ENCODE peak calls at places on chromosome 22, in four cellular contexts. K, E, V and M are unnamed samples.

GRCh38 chr22:22478450-22478849 is 30.1 kb downstream of the ZNF280B start:
- DNase-seq in V (no peak), K (no peak), E (no peak), M (no peak)

GRCh38 chr22:36873614-36874308 is 13.0 kb downstream of the NCF4 start:
- DNase-seq in K (peak; percentile 62), V (peak; percentile 62), E (peak; percentile 69), M (peak; percentile 67)

GRCh38 chr22:46136539-46137217 is 13.6 kb upstream of the PPARA start:
- DNase-seq in K (peak; percentile 29), V (no peak), E (no peak), M (no peak)

GRCh38 chr22:46058591-46059519 is 81.9 kb upstream of the WNT7B start:
- DNase-seq in E (no peak), V (no peak), K (peak; percentile 59), M (no peak)

GRCh38 chr22:37880668-37881440 is 25.2 kb upstream of the MICALL1 start:
- DNase-seq in E (no peak), V (no peak), K (no peak), M (no peak)

GRCh38 chr22:32760815-32761214 is 40.7 kb upstream of the TIMP3 start:
- DNase-seq in V (no peak), E (no peak), K (no peak), M (no peak)

GRCh38 chr22:48171294-48171693 is 1408.8 kb downstream of the TBC1D22A start:
- DNase-seq in K (no peak), E (no peak), V (no peak), M (no peak)

GRCh38 chr22:16845881-16846280 is 20.7 kb upstream of the XKR3 start:
- DNase-seq in K (no peak), V (no peak), E (no peak), M (no peak)

GRCh38 chr22:29831958-29832357 is 6.1 kb downstream of the ASCC2 start:
- DNase-seq in E (no peak), K (no peak), V (no peak), M (no peak)

GRCh38 chr22:47165998-47166397 is 403.5 kb downstream of the TBC1D22A start:
- DNase-seq in E (no peak), K (no peak), V (no peak), M (no peak)

GRCh38 chr22:36921309-36922096 is 8.1 kb downstream of the CSF2RB start:
- DNase-seq in V (no peak), K (no peak), E (peak; percentile 69), M (no peak)

GRCh38 chr22:43505896-43506295 is 94.1 kb downstream of the MPPED1 start:
- DNase-seq in E (no peak), V (no peak), K (no peak), M (no peak)

GRCh38 chr22:45688606-45689080 is 17.0 kb downstream of the ATXN10 start:
- DNase-seq in K (peak; percentile 23), E (no peak), V (no peak), M (peak; percentile 94)

GRCh38 chr22:29136715-29137700 is 64.2 kb downstream of the KREMEN1 start:
- DNase-seq in E (no peak), V (no peak), K (no peak), M (no peak)

GRCh38 chr22:32055069-32055468 is 12.0 kb downstream of the SLC5A1 start:
- DNase-seq in V (no peak), E (no peak), K (no peak), M (no peak)

GRCh38 chr22:38192475-38192863 is 9.3 kb upstream of the MAFF start:
- DNase-seq in V (no peak), E (no peak), K (no peak), M (no peak)

GRCh38 chr22:20422271-20422958 is 15.2 kb downstream of the SCARF2 start:
- DNase-seq in E (no peak), K (peak; percentile 97), V (no peak), M (no peak)

GRCh38 chr22:46881373-46882118 is 119.1 kb downstream of the TBC1D22A start:
- DNase-seq in V (no peak), E (no peak), K (no peak), M (no peak)

GRCh38 chr22:33648478-33648877 is 271.8 kb downstream of the LARGE1 start:
- DNase-seq in E (no peak), K (no peak), V (no peak), M (no peak)

GRCh38 chr22:48504519-48505140 is 1323.0 kb downstream of the BRD1 start:
- DNase-seq in E (no peak), K (no peak), V (no peak), M (no peak)

GRCh38 chr22:44531487-44531886 is 33.5 kb upstream of the RTL6 start:
- DNase-seq in V (no peak), E (no peak), K (peak; percentile 57), M (no peak)

GRCh38 chr22:19463491-19464469 is 15.2 kb downstream of the UFD1 start:
- DNase-seq in V (no peak), E (no peak), K (no peak), M (no peak)

GRCh38 chr22:36143956-36144355 is 16.6 kb downstream of the APOL3 start:
- DNase-seq in K (no peak), E (no peak), V (no peak), M (no peak)

GRCh38 chr22:31998784-31999435 is 44.2 kb upstream of the SLC5A1 start:
- DNase-seq in V (no peak), K (no peak), E (no peak), M (no peak)

GRCh38 chr22:36860821-36861659 is at the start of gene NCF4:
- DNase-seq in K (no peak), V (no peak), E (peak; percentile 94), M (no peak)

GRCh38 chr22:38122616-38123015 is 12.1 kb upstream of the BAIAP2L2 start:
- DNase-seq in V (no peak), E (no peak), K (no peak), M (no peak)

GRCh38 chr22:45317551-45318167 is 7.9 kb downstream of the FAM118A start:
- DNase-seq in E (no peak), K (peak; percentile 70), V (no peak), M (peak; percentile 28)

GRCh38 chr22:32325416-32325801 is 32.3 kb upstream of the RFPL3 start:
- DNase-seq in K (peak; percentile 78), V (no peak), E (no peak), M (no peak)

GRCh38 chr22:47901911-47902310 is 1139.5 kb downstream of the TBC1D22A start:
- DNase-seq in E (no peak), K (no peak), V (no peak), M (no peak)

GRCh38 chr22:43992331-43992821 is 31.7 kb upstream of the PARVB start:
- DNase-seq in K (peak; percentile 33), E (no peak), V (no peak), M (no peak)

GRCh38 chr22:48452766-48453165 is 1374.9 kb downstream of the BRD1 start:
- DNase-seq in K (no peak), V (no peak), E (no peak), M (no peak)

GRCh38 chr22:20199906-20200305 is 49.1 kb upstream of the CCDC188 start:
- DNase-seq in E (no peak), V (no peak), K (no peak), M (no peak)

GRCh38 chr22:28802595-28803087 is 2.3 kb upstream of the XBP1 start:
- DNase-seq in V (peak; percentile 66), E (no peak), K (no peak), M (no peak)

GRCh38 chr22:44314425-44315067 is 1.8 kb upstream of the SHISAL1 start:
- DNase-seq in V (no peak), K (no peak), E (no peak), M (no peak)

GRCh38 chr22:31680764-31681624 is 19.0 kb upstream of the PISD start:
- DNase-seq in V (no peak), E (no peak), K (no peak), M (no peak)

DNA sequence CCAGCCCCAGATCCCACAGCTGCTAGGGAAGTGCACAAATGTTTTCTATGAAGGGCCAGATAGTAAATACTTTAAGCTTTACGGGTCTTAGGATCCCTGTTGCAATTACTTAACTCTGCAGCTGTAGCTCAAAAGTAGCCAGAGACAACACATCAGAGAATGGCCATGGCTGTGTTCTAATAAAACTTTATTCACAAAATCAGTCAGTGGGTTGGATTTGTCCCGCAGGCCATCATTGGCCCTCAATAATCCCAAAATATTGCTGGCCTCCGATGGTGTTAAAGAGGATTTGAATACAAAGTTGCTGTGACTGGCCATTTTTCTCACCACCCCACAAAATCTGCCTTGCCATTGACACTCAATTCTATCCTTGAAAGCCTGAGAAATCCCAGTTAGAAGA is 49.6 kb downstream of the ISX start:
- DNase-seq in E (no peak), K (no peak), V (no peak), M (no peak)
- TF ChIP-seq PBX3 in E (no peak), K (no peak), V (no peak), M (no peak)

DNA sequence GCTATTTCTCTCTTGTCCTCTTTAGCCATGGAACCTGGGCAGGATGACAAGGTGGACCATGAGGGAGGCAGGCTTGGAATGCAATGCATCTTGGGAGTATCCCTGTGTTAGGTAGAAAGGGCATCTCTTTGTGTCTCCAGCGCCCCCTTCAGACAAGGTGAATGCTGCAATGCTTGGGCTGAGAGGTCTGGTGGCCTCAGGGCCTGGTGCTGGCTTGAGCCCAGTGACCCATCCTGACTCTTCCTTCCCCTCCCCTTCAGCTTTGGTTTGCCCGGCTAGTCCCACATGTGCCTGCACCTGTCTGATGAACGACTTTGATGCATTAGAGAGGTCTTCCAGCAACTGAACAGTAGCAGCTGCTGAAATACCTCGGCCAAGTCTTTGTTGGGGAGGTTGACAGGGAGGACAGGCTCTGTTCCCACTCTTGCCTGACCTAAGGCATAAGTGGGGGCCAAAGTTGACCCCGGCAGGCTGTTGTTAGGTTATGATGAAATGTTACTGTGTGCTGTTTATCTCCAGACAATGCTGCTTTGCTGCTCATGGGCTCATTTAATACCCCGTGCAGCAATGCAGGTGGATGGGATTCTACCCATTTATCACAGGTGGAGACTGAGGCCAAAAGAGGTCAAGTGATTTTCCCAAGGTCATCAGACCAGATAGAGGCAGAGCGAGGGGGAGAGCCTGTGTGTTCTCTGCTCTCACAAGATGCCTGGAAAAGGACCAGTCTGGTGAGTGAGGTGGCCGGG is 22.5 kb downstream of the MYO18B start:
- DNase-seq in V (no peak), K (peak; percentile 42), E (no peak), M (no peak)
- TF ChIP-seq CTCF in V (peak; percentile 44), K (no peak), E (no peak), M (no peak)

GRCh38 chr22:41697126-41697775 is 2.1 kb upstream of the MEI1 start:
- DNase-seq in K (peak; percentile 85), E (peak; percentile 57), V (peak; percentile 81), M (peak; percentile 80)
- TF ChIP-seq RAD21 in K (peak; percentile 77), E (peak; percentile 94), V (peak; percentile 93), M (peak; percentile 83)

GRCh38 chr22:49690454-49690853 is 137.2 kb downstream of the BRD1 start:
- DNase-seq in V (no peak), E (no peak), K (no peak), M (no peak)

GRCh38 chr22:49689858-49690257 is 137.8 kb downstream of the BRD1 start:
- DNase-seq in E (no peak), V (no peak), K (no peak), M (no peak)

GRCh38 chr22:49692499-49693225 is 135.0 kb downstream of the BRD1 start:
- DNase-seq in K (no peak), V (no peak), E (no peak), M (no peak)

GRCh38 chr22:49689255-49689770 is 138.4 kb downstream of the BRD1 start:
- DNase-seq in V (no peak), K (no peak), E (no peak), M (no peak)

DNA sequence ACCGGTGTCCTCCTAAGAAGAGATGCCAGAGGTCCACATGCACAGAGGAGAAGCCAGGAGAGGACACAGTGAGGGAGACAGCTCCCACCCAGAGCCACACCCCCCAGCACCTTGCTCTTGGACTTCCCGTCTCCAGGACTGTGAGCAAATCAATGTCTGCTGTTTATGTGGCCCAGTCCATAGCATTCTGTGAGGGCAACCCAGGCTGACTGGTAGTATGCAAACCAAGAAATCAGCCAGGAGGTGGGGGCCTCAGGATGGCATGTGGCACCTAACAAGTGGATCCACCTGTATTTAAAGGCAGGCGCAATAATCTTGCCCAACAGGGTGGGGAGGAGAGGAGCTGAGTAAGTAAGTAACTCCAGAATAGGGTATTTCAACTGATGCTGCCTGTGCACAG is 136.4 kb downstream of the BRD1 start:
- DNase-seq in E (no peak), K (no peak), V (no peak), M (no peak)
- TF ChIP-seq PBX3 in E (no peak), K (no peak), V (no peak), M (no peak)